ENCODE peak calls at places on chromosome 1, in nine cellular contexts. V is tibial nerve, C is breast epithelium, U is progenitor cell of endocrine pancreas, S is MCF 10A, D is astrocyte of the spinal cord, P is AG09319, B is choroid plexus epithelial cell, N is heart left ventricle. M is an unnamed sample.

GRCh38 chr1:121443131-121443530 is 258.4 kb downstream of the SRGAP2C start:
- DNase-seq in D (peak), S (no peak), P (no peak), C (no peak), B (peak), N (no peak), U (no peak), V (no peak), M (no peak)

GRCh38 chr1:167524651-167525050 is 6.3 kb upstream of the CD247 start:
- DNase-seq in S (no peak), D (no peak), N (no peak), U (no peak), B (no peak), P (no peak), V (peak), C (no peak), M (no peak)

GRCh38 chr1:194117582-194117981 is 931.2 kb upstream of the B3GALT2 start:
- DNase-seq in P (no peak), U (no peak), D (no peak), V (no peak), S (no peak), B (no peak), N (peak), C (no peak), M (no peak)

GRCh38 chr1:245791410-245792312 is 636.9 kb downstream of the KIF26B start:
- DNase-seq in N (no peak), D (no peak), S (no peak), U (no peak), V (no peak), B (no peak), P (no peak), C (no peak), M (no peak)

GRCh38 chr1:25559031-25559430 is 15.6 kb downstream of the LDLRAP1 start:
- DNase-seq in B (no peak), U (no peak), V (no peak), C (no peak), N (peak), P (no peak), D (no peak), S (no peak), M (no peak)

GRCh38 chr1:214123061-214123784 is 135.4 kb downstream of the PROX1 start:
- DNase-seq in B (peak), S (peak), D (peak), P (no peak), C (peak), U (peak), N (no peak), V (peak), M (peak)

GRCh38 chr1:161885013-161885412 is 118.9 kb downstream of the ATF6 start:
- DNase-seq in P (no peak), U (no peak), C (no peak), V (peak), B (peak), S (peak), D (peak), N (no peak), M (no peak)

GRCh38 chr1:46647611-46648010 is 20.6 kb downstream of the ATPAF1 start:
- DNase-seq in V (no peak), C (no peak), B (no peak), U (no peak), N (no peak), D (no peak), S (no peak), P (no peak), M (no peak)

GRCh38 chr1:31581821-31582810 is 5.8 kb downstream of the TINAGL1 start:
- DNase-seq in B (no peak), P (no peak), V (no peak), S (peak), N (no peak), U (no peak), C (no peak), D (no peak), M (no peak)

GRCh38 chr1:21783679-21784603 is 992 bp upstream of the USP48 start:
- DNase-seq in B (peak), U (peak), V (no peak), C (no peak), D (peak), S (no peak), N (no peak), P (peak), M (peak)

DNA sequence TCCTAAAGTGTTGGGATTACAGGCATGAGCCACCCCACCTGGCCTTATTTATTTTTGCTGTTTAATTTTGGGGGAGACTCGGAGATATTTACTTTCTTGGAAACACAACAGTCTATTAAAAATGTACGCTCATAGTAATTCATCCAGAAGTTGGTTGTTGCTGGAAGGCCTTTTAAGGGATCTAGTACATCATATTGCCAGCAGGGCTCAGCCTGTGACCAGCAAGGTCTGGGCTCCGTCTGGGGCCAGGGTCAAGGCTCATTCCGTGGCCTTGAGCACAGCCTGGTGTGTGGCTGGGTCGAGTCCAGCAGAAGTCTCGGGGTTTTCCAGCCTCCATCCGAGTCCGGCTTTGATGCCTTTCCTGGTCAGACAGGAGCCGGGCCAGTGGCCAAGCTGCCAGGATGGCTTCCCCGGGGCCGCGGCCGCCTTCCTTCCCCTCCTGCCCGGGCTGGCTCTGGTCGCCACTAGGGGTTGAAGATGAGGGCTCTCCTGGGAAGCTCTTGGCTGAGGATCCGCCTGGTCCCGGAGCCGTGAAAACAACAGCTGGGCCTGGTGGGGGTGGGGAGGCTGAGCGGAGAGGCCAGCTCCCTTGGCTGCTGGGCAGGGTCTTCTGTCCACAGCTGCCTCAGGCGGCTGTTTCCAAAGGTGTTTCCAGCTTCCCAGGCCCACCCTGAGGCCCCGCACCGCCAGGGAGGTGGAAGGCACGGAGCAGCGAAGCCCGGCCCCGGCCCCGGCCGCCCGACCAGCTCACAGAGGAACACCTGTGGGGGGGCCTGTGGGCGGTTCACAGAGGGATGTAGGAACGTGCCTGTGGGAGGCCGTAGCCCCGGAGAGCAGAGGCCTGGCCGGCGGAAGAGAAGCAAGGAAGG is 5.1 kb upstream of the VWA1 start:
- DNase-seq in D (peak), P (peak), V (peak), C (peak), B (peak), U (no peak), S (no peak), N (peak), M (no peak)
- TF ChIP-seq CTCF in D (peak), P (peak), V (no peak), C (peak), B (peak), U (peak), S (no peak), N (peak), M (no peak)

GRCh38 chr1:66692681-66693080 is 59.6 kb upstream of the DYNLT5 start:
- DNase-seq in C (no peak), V (no peak), S (no peak), P (no peak), B (no peak), U (no peak), N (no peak), D (no peak), M (no peak)
- TF ChIP-seq CTCF in C (no peak), V (no peak), S (no peak), P (no peak), B (no peak), U (no peak), N (no peak), D (no peak), M (no peak)

GRCh38 chr1:55035904-55036303 is 3.4 kb upstream of the PCSK9 start:
- DNase-seq in B (no peak), U (no peak), S (peak), N (no peak), C (no peak), D (no peak), V (no peak), P (no peak), M (no peak)
- TF ChIP-seq CTCF in B (no peak), U (peak), S (no peak), N (no peak), C (no peak), D (no peak), V (no peak), P (no peak), M (no peak)

GRCh38 chr1:185207178-185207577 is 50.2 kb downstream of the SWT1 start:
- DNase-seq in B (no peak), N (no peak), C (no peak), V (no peak), P (no peak), U (no peak), S (no peak), D (no peak), M (no peak)
- TF ChIP-seq CTCF in B (peak), N (no peak), C (no peak), V (no peak), P (no peak), U (no peak), S (no peak), D (no peak), M (no peak)

GRCh38 chr1:73671530-73671929 is 526.4 kb downstream of the LRRIQ3 start:
- DNase-seq in B (no peak), U (no peak), V (no peak), C (no peak), D (no peak), P (no peak), S (no peak), N (no peak), M (no peak)

GRCh38 chr1:73673980-73674379 is 524.0 kb downstream of the LRRIQ3 start:
- DNase-seq in U (no peak), S (peak), C (no peak), B (no peak), P (no peak), D (peak), V (no peak), N (no peak), M (no peak)

GRCh38 chr1:73674945-73675561 is 522.9 kb downstream of the LRRIQ3 start:
- DNase-seq in V (no peak), B (peak), C (no peak), S (peak), N (no peak), U (no peak), P (no peak), D (peak), M (peak)
- TF ChIP-seq CTCF in V (peak), B (peak), C (no peak), S (peak), N (peak), U (peak), P (peak), D (peak), M (peak)

DNA sequence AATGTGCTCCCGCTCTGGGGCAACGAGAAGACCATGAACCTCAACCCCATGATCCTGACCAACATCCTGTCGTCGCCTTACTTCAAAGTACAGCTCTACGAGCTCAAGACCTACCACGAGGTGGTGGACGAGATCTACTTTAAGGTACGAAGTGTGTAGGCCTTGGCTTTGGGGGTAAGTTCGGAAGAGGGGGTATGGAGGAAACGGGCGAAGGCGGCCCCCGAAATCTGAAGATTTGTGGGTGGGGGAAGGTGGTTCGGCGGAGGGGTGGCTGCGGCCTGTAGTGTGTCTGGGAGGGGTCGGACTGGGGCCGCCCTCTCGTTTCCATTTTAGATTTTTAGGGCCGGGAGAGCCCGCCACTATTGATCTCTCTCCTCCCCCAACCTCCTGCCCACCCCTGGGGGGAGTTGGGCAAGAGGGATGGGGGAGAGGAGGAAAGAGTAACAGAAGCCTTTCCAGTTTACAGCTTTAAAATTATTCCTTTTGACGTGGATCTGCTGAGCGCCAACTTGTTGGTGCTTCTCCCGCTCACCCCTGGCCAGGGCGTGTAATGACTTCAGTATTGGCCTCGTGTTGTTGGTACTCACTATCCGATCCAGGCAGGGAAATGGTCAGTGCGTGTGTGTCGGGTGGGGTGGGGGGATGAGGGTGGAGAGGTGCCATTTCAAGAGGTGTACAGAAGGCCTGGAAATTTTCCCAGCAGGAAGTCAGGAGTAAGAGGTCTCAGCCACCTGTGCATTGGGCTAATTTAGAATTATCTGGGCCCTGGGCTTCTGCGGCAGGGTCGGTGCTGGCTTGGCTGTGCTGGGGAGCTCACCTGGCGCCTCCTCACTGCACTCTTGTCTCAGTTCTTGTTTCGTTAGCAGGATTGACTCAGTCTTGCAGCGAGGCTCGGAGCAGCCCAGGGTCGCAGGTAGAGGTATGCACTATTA is 880 bp downstream of the PRPF38B start:
- DNase-seq in P (peak), V (peak), B (peak), C (peak), N (peak), D (peak), S (peak), U (no peak), M (peak)
- TF ChIP-seq CTCF in P (peak), V (no peak), B (peak), C (no peak), N (peak), D (peak), S (peak), U (peak), M (peak)

GRCh38 chr1:205809942-205810345 is 3.1 kb downstream of the SLC41A1 start:
- DNase-seq in B (no peak), P (no peak), U (no peak), C (no peak), N (peak), D (no peak), S (no peak), V (no peak), M (no peak)

GRCh38 chr1:205811660-205812059 is 1.3 kb downstream of the SLC41A1 start:
- DNase-seq in D (no peak), P (no peak), N (peak), S (no peak), B (no peak), V (no peak), C (no peak), U (no peak), M (no peak)

GRCh38 chr1:205812271-205812877 is 624 bp downstream of the SLC41A1 start:
- DNase-seq in U (peak), B (peak), P (no peak), N (no peak), S (peak), V (peak), D (peak), C (peak), M (peak)

GRCh38 chr1:205809469-205809868 is 3.5 kb downstream of the SLC41A1 start:
- DNase-seq in C (no peak), V (no peak), N (no peak), P (no peak), U (no peak), B (no peak), D (no peak), S (no peak), M (no peak)

DNA sequence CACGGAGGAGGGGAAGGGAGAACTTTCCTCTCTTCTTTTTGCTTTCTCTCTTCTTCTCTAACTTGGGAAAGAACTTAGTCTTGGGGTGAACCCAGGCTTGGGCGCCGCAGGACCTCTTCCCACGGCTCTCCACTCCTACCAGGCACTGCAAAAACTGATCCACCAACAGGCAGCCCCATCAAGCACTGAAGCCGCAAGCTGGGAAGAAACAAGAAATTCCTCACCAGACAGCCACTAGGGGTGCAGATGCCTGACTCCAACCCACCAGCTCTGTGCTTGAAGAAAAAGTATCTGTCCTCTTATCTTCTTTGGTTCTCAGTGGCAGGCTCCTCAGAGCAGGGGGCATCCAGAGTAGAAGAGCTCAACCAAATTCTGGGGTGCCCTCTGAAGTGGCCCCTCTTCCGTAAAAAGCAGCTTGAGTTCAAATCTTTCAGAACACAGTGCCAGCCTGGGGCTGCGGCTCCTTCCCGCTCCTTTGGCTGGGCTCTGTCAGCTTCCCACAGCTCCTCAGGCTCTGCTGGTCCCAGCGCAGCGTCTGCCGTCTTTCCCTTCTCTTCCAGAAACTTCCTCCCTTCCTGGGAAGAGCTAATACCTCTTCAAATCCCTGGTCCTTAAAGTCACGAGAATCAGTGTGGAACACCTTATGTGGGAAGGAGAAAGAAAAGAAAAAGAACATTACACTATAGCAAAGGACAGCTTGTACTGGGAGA is 2.4 kb downstream of the SLC41A1 start:
- DNase-seq in S (no peak), D (peak), V (no peak), B (peak), N (no peak), C (no peak), U (no peak), P (no peak), M (no peak)
- TF ChIP-seq CTCF in S (peak), D (peak), V (peak), B (peak), N (no peak), C (no peak), U (peak), P (no peak), M (no peak)

M was measured in GM13976.